ENCODE peak calls at places on chromosome 4, in six cellular contexts. One of them, this sample, is unnamed.
A peak's percentile ranks its signal among the peaks of the same experiment; 100 is the strongest.

GRCh38 chr4:58475097-58475496 is 1364.9 kb upstream of the IGFBP7 start:
- DNase-seq in CD8-positive, alpha-beta memory T cell: no peak
- DNase-seq in right atrium auricular region: no peak
- DNase-seq in mesendoderm: no peak
- DNase-seq in fibroblast of lung: no peak
- DNase-seq in PC-3: no peak
- DNase-seq in this sample: no peak

GRCh38 chr4:134677209-134677814 is 475.7 kb upstream of the PABPC4L start:
- DNase-seq in fibroblast of lung: no peak
- DNase-seq in mesendoderm: no peak
- DNase-seq in right atrium auricular region: no peak
- DNase-seq in CD8-positive, alpha-beta memory T cell: no peak
- DNase-seq in PC-3: no peak
- DNase-seq in this sample: no peak

GRCh38 chr4:153374471-153374870 is 30.0 kb downstream of the MND1 start:
- DNase-seq in PC-3: no peak
- DNase-seq in CD8-positive, alpha-beta memory T cell: no peak
- DNase-seq in mesendoderm: no peak
- DNase-seq in right atrium auricular region: no peak
- DNase-seq in fibroblast of lung: no peak
- DNase-seq in this sample: no peak

GRCh38 chr4:13599159-13599558 is 28.4 kb downstream of the BOD1L1 start:
- DNase-seq in PC-3: no peak
- DNase-seq in right atrium auricular region: no peak
- DNase-seq in fibroblast of lung: no peak
- DNase-seq in CD8-positive, alpha-beta memory T cell: no peak
- DNase-seq in mesendoderm: peak; percentile 71
- DNase-seq in this sample: no peak

GRCh38 chr4:77745792-77746191 is 73.4 kb downstream of the CNOT6L start:
- DNase-seq in mesendoderm: no peak
- DNase-seq in CD8-positive, alpha-beta memory T cell: no peak
- DNase-seq in fibroblast of lung: no peak
- DNase-seq in PC-3: no peak
- DNase-seq in right atrium auricular region: no peak
- DNase-seq in this sample: no peak

GRCh38 chr4:8228319-8229250 is 29.5 kb downstream of the SH3TC1 start:
- DNase-seq in PC-3: peak; percentile 71
- DNase-seq in mesendoderm: peak; percentile 39
- DNase-seq in right atrium auricular region: peak; percentile 76
- DNase-seq in CD8-positive, alpha-beta memory T cell: peak; percentile 85
- DNase-seq in fibroblast of lung: peak; percentile 80
- DNase-seq in this sample: peak; percentile 74

GRCh38 chr4:143443728-143444127 is 69.8 kb upstream of the SMARCA5 start:
- DNase-seq in fibroblast of lung: no peak
- DNase-seq in mesendoderm: no peak
- DNase-seq in right atrium auricular region: no peak
- DNase-seq in PC-3: no peak
- DNase-seq in CD8-positive, alpha-beta memory T cell: no peak
- DNase-seq in this sample: no peak

GRCh38 chr4:79201976-79202375 is 123.9 kb downstream of the NAA11 start:
- DNase-seq in PC-3: no peak
- DNase-seq in CD8-positive, alpha-beta memory T cell: no peak
- DNase-seq in right atrium auricular region: no peak
- DNase-seq in mesendoderm: no peak
- DNase-seq in fibroblast of lung: no peak
- DNase-seq in this sample: no peak

GRCh38 chr4:24971192-24971591 is 58.4 kb upstream of the CCDC149 start:
- DNase-seq in right atrium auricular region: no peak
- DNase-seq in fibroblast of lung: no peak
- DNase-seq in PC-3: peak; percentile 43
- DNase-seq in mesendoderm: no peak
- DNase-seq in CD8-positive, alpha-beta memory T cell: no peak
- DNase-seq in this sample: peak; percentile 80

GRCh38 chr4:12679217-12679616 is 804.9 kb downstream of the RAB28 start:
- DNase-seq in PC-3: peak; percentile 1
- DNase-seq in right atrium auricular region: no peak
- DNase-seq in CD8-positive, alpha-beta memory T cell: no peak
- DNase-seq in mesendoderm: peak; percentile 31
- DNase-seq in fibroblast of lung: no peak
- DNase-seq in this sample: no peak

DNA sequence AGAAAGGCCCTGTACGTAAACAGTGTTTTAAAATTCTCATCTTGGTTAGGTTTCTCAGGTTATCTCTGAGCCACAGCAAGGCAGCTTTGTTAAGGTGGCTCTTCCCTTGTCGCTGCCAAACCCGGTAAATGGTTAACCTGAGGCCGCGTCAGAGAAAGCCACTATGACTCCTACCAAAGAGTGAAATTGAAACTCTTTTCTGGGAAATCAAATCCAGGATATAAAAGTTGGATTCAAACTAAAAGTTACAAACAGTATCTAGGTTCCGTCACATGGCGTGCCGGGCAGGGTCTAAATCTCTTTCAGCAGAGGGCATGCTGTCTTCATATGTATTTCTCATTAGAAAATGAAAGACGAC is 433 bp downstream of the MMAA start:
- DNase-seq in mesendoderm: no peak
- DNase-seq in right atrium auricular region: peak; percentile 65
- DNase-seq in PC-3: peak; percentile 72
- DNase-seq in fibroblast of lung: peak; percentile 59
- DNase-seq in CD8-positive, alpha-beta memory T cell: peak; percentile 70
- DNase-seq in this sample: no peak
- H3K27ac ChIP-seq in mesendoderm: peak overlapping the region; percentile 56
- H3K27ac ChIP-seq in right atrium auricular region: peak overlapping the region; percentile 98
- H3K27ac ChIP-seq in PC-3: peak overlapping the region; percentile 69
- H3K27ac ChIP-seq in fibroblast of lung: peak overlapping the region; percentile 86
- H3K27ac ChIP-seq in CD8-positive, alpha-beta memory T cell: peak overlapping the region; percentile 95
- H3K27ac ChIP-seq in this sample: peak overlapping the region; percentile 84

GRCh38 chr4:26285272-26285671 is 35.5 kb upstream of the RBPJ start:
- DNase-seq in right atrium auricular region: no peak
- DNase-seq in fibroblast of lung: no peak
- DNase-seq in CD8-positive, alpha-beta memory T cell: no peak
- DNase-seq in PC-3: no peak
- DNase-seq in mesendoderm: no peak
- DNase-seq in this sample: no peak

GRCh38 chr4:26287748-26288147 is 33.1 kb upstream of the RBPJ start:
- DNase-seq in PC-3: no peak
- DNase-seq in CD8-positive, alpha-beta memory T cell: no peak
- DNase-seq in right atrium auricular region: no peak
- DNase-seq in mesendoderm: no peak
- DNase-seq in fibroblast of lung: no peak
- DNase-seq in this sample: no peak

GRCh38 chr4:26289421-26289820 is 31.4 kb upstream of the RBPJ start:
- DNase-seq in mesendoderm: no peak
- DNase-seq in CD8-positive, alpha-beta memory T cell: no peak
- DNase-seq in PC-3: no peak
- DNase-seq in fibroblast of lung: no peak
- DNase-seq in right atrium auricular region: no peak
- DNase-seq in this sample: peak; percentile 89

GRCh38 chr4:26290276-26290675 is 30.5 kb upstream of the RBPJ start:
- DNase-seq in PC-3: no peak
- DNase-seq in right atrium auricular region: no peak
- DNase-seq in mesendoderm: no peak
- DNase-seq in fibroblast of lung: no peak
- DNase-seq in CD8-positive, alpha-beta memory T cell: no peak
- DNase-seq in this sample: no peak

GRCh38 chr4:26288308-26288982 is 32.4 kb upstream of the RBPJ start:
- DNase-seq in PC-3: peak; percentile 59
- DNase-seq in mesendoderm: no peak
- DNase-seq in CD8-positive, alpha-beta memory T cell: no peak
- DNase-seq in fibroblast of lung: peak; percentile 65
- DNase-seq in right atrium auricular region: no peak
- DNase-seq in this sample: peak; percentile 16
- H3K27ac ChIP-seq in PC-3: peak overlapping the region; percentile 69
- H3K27ac ChIP-seq in mesendoderm: no peak overlapping the region
- H3K27ac ChIP-seq in CD8-positive, alpha-beta memory T cell: no peak overlapping the region
- H3K27ac ChIP-seq in fibroblast of lung: no peak overlapping the region
- H3K27ac ChIP-seq in right atrium auricular region: no peak overlapping the region
- H3K27ac ChIP-seq in this sample: peak overlapping the region; percentile 7

GRCh38 chr4:4758708-4759107 is 100.8 kb upstream of the MSX1 start:
- DNase-seq in fibroblast of lung: no peak
- DNase-seq in mesendoderm: no peak
- DNase-seq in right atrium auricular region: no peak
- DNase-seq in CD8-positive, alpha-beta memory T cell: no peak
- DNase-seq in PC-3: no peak
- DNase-seq in this sample: no peak
- H3K27ac ChIP-seq in fibroblast of lung: no peak overlapping the region
- H3K27ac ChIP-seq in mesendoderm: no peak overlapping the region
- H3K27ac ChIP-seq in right atrium auricular region: no peak overlapping the region
- H3K27ac ChIP-seq in CD8-positive, alpha-beta memory T cell: no peak overlapping the region
- H3K27ac ChIP-seq in PC-3: no peak overlapping the region
- H3K27ac ChIP-seq in this sample: no peak overlapping the region

GRCh38 chr4:4289575-4289929 is 402 bp downstream of the LYAR start:
- DNase-seq in mesendoderm: peak; percentile 16
- DNase-seq in fibroblast of lung: no peak
- DNase-seq in PC-3: peak; percentile 9
- DNase-seq in right atrium auricular region: no peak
- DNase-seq in CD8-positive, alpha-beta memory T cell: no peak
- DNase-seq in this sample: no peak
- H3K27ac ChIP-seq in mesendoderm: no peak overlapping the region
- H3K27ac ChIP-seq in fibroblast of lung: peak overlapping the region; percentile 77
- H3K27ac ChIP-seq in PC-3: peak overlapping the region; percentile 17
- H3K27ac ChIP-seq in right atrium auricular region: peak overlapping the region; percentile 86
- H3K27ac ChIP-seq in CD8-positive, alpha-beta memory T cell: peak overlapping the region; percentile 85
- H3K27ac ChIP-seq in this sample: peak overlapping the region; percentile 54

DNA sequence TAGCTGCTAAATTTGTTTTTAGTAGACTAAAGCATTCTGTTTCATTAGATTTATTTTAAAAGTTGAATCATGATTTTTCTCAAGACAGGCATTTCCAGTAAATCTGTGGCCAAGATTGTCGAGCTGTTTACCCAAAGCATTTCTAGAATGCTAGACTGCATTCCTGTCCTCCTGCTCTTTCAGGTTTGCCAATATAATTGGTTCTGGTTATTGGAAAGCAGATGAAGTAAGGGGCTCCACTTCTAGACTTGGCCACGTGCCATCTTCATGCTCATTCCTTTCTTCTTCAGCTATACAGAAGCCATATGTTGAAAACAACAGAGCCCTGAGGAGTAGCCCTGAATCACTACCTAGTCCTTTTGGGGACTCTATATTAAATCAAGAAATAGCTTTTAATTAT is 62.5 kb downstream of the PGRMC2 start:
- DNase-seq in CD8-positive, alpha-beta memory T cell: no peak
- DNase-seq in fibroblast of lung: peak; percentile 38
- DNase-seq in right atrium auricular region: no peak
- DNase-seq in mesendoderm: no peak
- DNase-seq in PC-3: peak; percentile 27
- DNase-seq in this sample: no peak
- H3K27ac ChIP-seq in CD8-positive, alpha-beta memory T cell: no peak overlapping the region
- H3K27ac ChIP-seq in fibroblast of lung: no peak overlapping the region
- H3K27ac ChIP-seq in right atrium auricular region: no peak overlapping the region
- H3K27ac ChIP-seq in mesendoderm: no peak overlapping the region
- H3K27ac ChIP-seq in PC-3: no peak overlapping the region
- H3K27ac ChIP-seq in this sample: no peak overlapping the region

GRCh38 chr4:109801099-109801789 is 555 bp downstream of the CFI start:
- DNase-seq in right atrium auricular region: no peak
- DNase-seq in fibroblast of lung: no peak
- DNase-seq in mesendoderm: no peak
- DNase-seq in CD8-positive, alpha-beta memory T cell: no peak
- DNase-seq in PC-3: no peak
- DNase-seq in this sample: no peak
- H3K27ac ChIP-seq in right atrium auricular region: peak overlapping the region; percentile 18
- H3K27ac ChIP-seq in fibroblast of lung: no peak overlapping the region
- H3K27ac ChIP-seq in mesendoderm: no peak overlapping the region
- H3K27ac ChIP-seq in CD8-positive, alpha-beta memory T cell: no peak overlapping the region
- H3K27ac ChIP-seq in PC-3: no peak overlapping the region
- H3K27ac ChIP-seq in this sample: no peak overlapping the region

GRCh38 chr4:2269618-2270163 is 7.8 kb upstream of the MXD4 start:
- DNase-seq in fibroblast of lung: no peak
- DNase-seq in mesendoderm: no peak
- DNase-seq in CD8-positive, alpha-beta memory T cell: no peak
- DNase-seq in right atrium auricular region: no peak
- DNase-seq in PC-3: no peak
- DNase-seq in this sample: no peak

GRCh38 chr4:2269206-2269531 is 7.3 kb upstream of the MXD4 start:
- DNase-seq in mesendoderm: peak; percentile 18
- DNase-seq in PC-3: no peak
- DNase-seq in fibroblast of lung: no peak
- DNase-seq in CD8-positive, alpha-beta memory T cell: no peak
- DNase-seq in right atrium auricular region: no peak
- DNase-seq in this sample: no peak

GRCh38 chr4:2267841-2268240 is 5.9 kb upstream of the MXD4 start:
- DNase-seq in PC-3: no peak
- DNase-seq in fibroblast of lung: no peak
- DNase-seq in mesendoderm: no peak
- DNase-seq in right atrium auricular region: no peak
- DNase-seq in CD8-positive, alpha-beta memory T cell: no peak
- DNase-seq in this sample: no peak

GRCh38 chr4:2267320-2267811 is 5.5 kb upstream of the MXD4 start:
- DNase-seq in fibroblast of lung: no peak
- DNase-seq in PC-3: no peak
- DNase-seq in right atrium auricular region: no peak
- DNase-seq in mesendoderm: no peak
- DNase-seq in CD8-positive, alpha-beta memory T cell: no peak
- DNase-seq in this sample: no peak

DNA sequence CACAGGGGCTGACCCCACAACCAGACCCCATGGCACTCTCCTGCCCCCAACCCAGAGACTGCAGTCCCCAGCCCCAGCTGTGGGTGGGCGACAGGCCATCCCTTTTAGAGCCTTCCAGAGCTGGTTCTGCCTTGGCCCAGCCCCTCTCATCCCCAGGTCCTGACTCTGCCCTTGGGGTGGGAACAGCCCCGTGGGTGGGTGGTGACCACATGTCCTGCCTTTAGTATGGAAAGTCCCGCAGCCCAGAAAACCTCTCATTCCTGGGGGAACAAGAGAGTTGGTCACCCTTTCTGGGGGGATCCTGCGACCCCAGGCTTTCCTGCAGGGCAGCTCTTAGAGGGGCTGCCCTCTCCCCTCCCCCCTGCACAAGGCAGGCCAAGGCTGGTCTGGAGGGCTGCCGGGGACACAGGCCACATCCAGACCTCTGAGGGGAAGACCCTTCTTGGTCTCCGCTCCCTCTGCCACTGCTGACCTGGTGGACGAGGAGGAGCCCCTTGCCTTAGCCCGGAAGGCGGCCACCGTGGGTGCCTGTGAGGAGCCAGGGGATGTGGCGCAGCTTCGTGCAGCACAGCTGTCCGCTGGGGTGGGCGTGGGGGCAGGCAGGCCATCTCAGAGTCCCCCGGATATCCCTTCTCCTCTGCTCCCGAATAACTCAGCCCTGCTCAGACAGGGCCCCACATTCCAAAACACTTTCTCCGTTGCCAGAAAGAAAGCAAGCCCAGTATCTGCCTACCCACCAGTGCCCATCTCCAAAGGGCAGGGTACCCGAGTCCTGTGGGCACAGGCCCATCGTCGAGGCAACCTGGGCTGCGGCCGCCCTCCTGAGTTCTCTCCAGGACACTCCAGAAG is 6.7 kb upstream of the MXD4 start:
- DNase-seq in CD8-positive, alpha-beta memory T cell: no peak
- DNase-seq in mesendoderm: no peak
- DNase-seq in right atrium auricular region: no peak
- DNase-seq in fibroblast of lung: no peak
- DNase-seq in PC-3: no peak
- DNase-seq in this sample: no peak
- H3K27ac ChIP-seq in CD8-positive, alpha-beta memory T cell: no peak overlapping the region
- H3K27ac ChIP-seq in mesendoderm: no peak overlapping the region
- H3K27ac ChIP-seq in right atrium auricular region: no peak overlapping the region
- H3K27ac ChIP-seq in fibroblast of lung: no peak overlapping the region
- H3K27ac ChIP-seq in PC-3: no peak overlapping the region
- H3K27ac ChIP-seq in this sample: no peak overlapping the region

This sample was measured in epithelial cell of prostate.